ENCODE peak calls at places on chromosomes 2 and 18, in five cellular contexts. One of them, this sample, is unnamed.

GRCh38 chr2:215941726-215942125 is 71.6 kb downstream of the MREG start:
- DNase-seq in H9: no peak
- DNase-seq in neuronal stem cell: no peak
- DNase-seq in mesenchymal stem cell: no peak
- DNase-seq in trophoblast cell: peak; percentile 33
- DNase-seq in this sample: no peak

GRCh38 chr2:169734172-169734847 is 678 bp downstream of the KLHL23 start:
- DNase-seq in H9: no peak
- DNase-seq in neuronal stem cell: peak; percentile 31
- DNase-seq in mesenchymal stem cell: peak; percentile 22
- DNase-seq in trophoblast cell: peak; percentile 53
- DNase-seq in this sample: peak; percentile 76

GRCh38 chr2:27262379-27263286 is at the start of gene SLC30A3:
- DNase-seq in H9: peak; percentile 46
- DNase-seq in neuronal stem cell: peak; percentile 37
- DNase-seq in mesenchymal stem cell: peak; percentile 47
- DNase-seq in trophoblast cell: no peak
- DNase-seq in this sample: peak; percentile 80

GRCh38 chr2:12719400-12720104 is 2.8 kb downstream of the TRIB2 start:
- DNase-seq in H9: no peak
- DNase-seq in neuronal stem cell: no peak
- DNase-seq in mesenchymal stem cell: peak; percentile 52
- DNase-seq in trophoblast cell: peak; percentile 76
- DNase-seq in this sample: no peak

GRCh38 chr2:217527586-217528202 is 475.1 kb downstream of the TNS1 start:
- DNase-seq in H9: no peak
- DNase-seq in neuronal stem cell: no peak
- DNase-seq in mesenchymal stem cell: no peak
- DNase-seq in trophoblast cell: no peak
- DNase-seq in this sample: no peak

GRCh38 chr2:230520875-230521155 is 104.8 kb downstream of the SP100 start:
- DNase-seq in H9: no peak
- DNase-seq in neuronal stem cell: no peak
- DNase-seq in mesenchymal stem cell: no peak
- DNase-seq in trophoblast cell: no peak
- DNase-seq in this sample: no peak

GRCh38 chr2:112891333-112891950 is 19.5 kb upstream of the IL37 start:
- DNase-seq in H9: no peak
- DNase-seq in neuronal stem cell: no peak
- DNase-seq in mesenchymal stem cell: no peak
- DNase-seq in trophoblast cell: peak; percentile 93
- DNase-seq in this sample: no peak

GRCh38 chr2:17628349-17629261 is 88.1 kb downstream of the VSNL1 start:
- DNase-seq in H9: no peak
- DNase-seq in neuronal stem cell: no peak
- DNase-seq in mesenchymal stem cell: no peak
- DNase-seq in trophoblast cell: no peak
- DNase-seq in this sample: no peak

GRCh38 chr2:168798076-168798887 is 4.2 kb upstream of the NOSTRIN start:
- DNase-seq in H9: peak; percentile 50
- DNase-seq in neuronal stem cell: no peak
- DNase-seq in mesenchymal stem cell: peak; percentile 32
- DNase-seq in trophoblast cell: no peak
- DNase-seq in this sample: no peak

GRCh38 chr18:3441290-3441689 is 8.7 kb upstream of the TGIF1 start:
- DNase-seq in H9: peak; percentile 51
- DNase-seq in neuronal stem cell: no peak
- DNase-seq in mesenchymal stem cell: peak; percentile 47
- DNase-seq in trophoblast cell: no peak
- DNase-seq in this sample: no peak

GRCh38 chr2:30233142-30233961 is 2.0 kb downstream of the LBH start:
- DNase-seq in H9: no peak
- DNase-seq in neuronal stem cell: no peak
- DNase-seq in mesenchymal stem cell: no peak
- DNase-seq in trophoblast cell: peak; percentile 11
- DNase-seq in this sample: no peak

GRCh38 chr2:30232027-30232800 is 880 bp downstream of the LBH start:
- DNase-seq in H9: peak; percentile 85
- DNase-seq in neuronal stem cell: peak; percentile 44
- DNase-seq in mesenchymal stem cell: peak; percentile 73
- DNase-seq in trophoblast cell: peak; percentile 36
- DNase-seq in this sample: peak; percentile 82

GRCh38 chr2:30231726-30232026 is 342 bp downstream of the LBH start:
- DNase-seq in H9: no peak
- DNase-seq in neuronal stem cell: no peak
- DNase-seq in mesenchymal stem cell: no peak
- DNase-seq in trophoblast cell: peak; percentile 76
- DNase-seq in this sample: peak; percentile 75

GRCh38 chr2:30234180-30234971 is 3.0 kb downstream of the LBH start:
- DNase-seq in H9: no peak
- DNase-seq in neuronal stem cell: no peak
- DNase-seq in mesenchymal stem cell: peak; percentile 76
- DNase-seq in trophoblast cell: peak; percentile 62
- DNase-seq in this sample: no peak

DNA sequence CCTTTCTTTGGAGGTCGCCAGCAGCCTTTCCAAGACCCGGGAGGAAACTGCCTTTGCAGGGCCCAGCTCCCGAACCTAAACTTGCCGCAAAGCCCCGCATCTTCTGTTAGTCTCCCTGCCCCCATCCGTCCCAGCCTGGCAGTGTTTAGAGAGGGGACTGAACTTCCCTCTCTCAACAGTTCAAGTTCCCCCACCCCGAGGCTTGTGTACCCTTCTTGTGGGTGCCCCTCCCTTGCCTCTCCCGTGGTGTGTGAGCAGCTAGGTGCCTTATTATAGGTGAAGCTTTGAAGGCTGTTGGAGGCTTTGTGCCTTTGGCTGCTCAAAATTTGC is 1.4 kb downstream of the LBH start:
- DNase-seq in H9: no peak
- DNase-seq in neuronal stem cell: no peak
- DNase-seq in mesenchymal stem cell: no peak
- DNase-seq in trophoblast cell: no peak
- DNase-seq in this sample: no peak
- H3K14ac ChIP-seq in H9: peak overlapping the region; percentile 81
- H3K14ac ChIP-seq in neuronal stem cell: no peak overlapping the region
- H3K14ac ChIP-seq in mesenchymal stem cell: no peak overlapping the region
- H3K14ac ChIP-seq in trophoblast cell: peak overlapping the region; percentile 83
- H3K14ac ChIP-seq in this sample: no peak overlapping the region

DNA sequence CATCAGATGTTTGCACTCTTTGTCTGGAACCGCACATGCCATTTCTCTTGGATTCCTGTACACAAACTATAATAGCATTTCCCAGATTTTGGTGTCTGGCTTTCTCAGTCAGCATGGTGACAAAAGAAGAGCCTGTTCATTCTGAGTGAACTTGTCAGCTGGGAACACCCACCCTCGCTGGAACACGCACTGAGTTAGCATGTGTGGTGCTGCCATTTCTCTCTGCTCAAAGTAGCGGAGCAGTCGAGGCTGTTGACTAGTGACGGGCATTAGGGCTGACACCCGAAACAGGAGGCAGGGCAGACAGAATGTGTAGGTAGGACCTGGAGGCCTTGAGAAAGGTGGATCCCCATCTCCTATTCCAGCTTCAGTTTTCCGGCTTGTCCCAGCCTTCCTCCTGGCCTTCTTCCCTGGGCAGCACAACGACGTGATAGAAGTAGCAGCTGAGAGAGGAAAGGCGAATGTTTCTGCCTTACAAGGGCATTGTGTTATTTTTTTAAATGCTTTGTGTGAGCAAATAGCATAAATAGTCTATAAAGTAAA is 272.4 kb downstream of the NEDD4L start:
- DNase-seq in H9: no peak
- DNase-seq in neuronal stem cell: no peak
- DNase-seq in mesenchymal stem cell: no peak
- DNase-seq in trophoblast cell: no peak
- DNase-seq in this sample: no peak
- H2BK12ac ChIP-seq in H9: no peak overlapping the region
- H2BK12ac ChIP-seq in neuronal stem cell: no peak overlapping the region
- H2BK12ac ChIP-seq in mesenchymal stem cell: no peak overlapping the region
- H2BK12ac ChIP-seq in trophoblast cell: peak overlapping the region; percentile 4
- H2BK12ac ChIP-seq in this sample: no peak overlapping the region

DNA sequence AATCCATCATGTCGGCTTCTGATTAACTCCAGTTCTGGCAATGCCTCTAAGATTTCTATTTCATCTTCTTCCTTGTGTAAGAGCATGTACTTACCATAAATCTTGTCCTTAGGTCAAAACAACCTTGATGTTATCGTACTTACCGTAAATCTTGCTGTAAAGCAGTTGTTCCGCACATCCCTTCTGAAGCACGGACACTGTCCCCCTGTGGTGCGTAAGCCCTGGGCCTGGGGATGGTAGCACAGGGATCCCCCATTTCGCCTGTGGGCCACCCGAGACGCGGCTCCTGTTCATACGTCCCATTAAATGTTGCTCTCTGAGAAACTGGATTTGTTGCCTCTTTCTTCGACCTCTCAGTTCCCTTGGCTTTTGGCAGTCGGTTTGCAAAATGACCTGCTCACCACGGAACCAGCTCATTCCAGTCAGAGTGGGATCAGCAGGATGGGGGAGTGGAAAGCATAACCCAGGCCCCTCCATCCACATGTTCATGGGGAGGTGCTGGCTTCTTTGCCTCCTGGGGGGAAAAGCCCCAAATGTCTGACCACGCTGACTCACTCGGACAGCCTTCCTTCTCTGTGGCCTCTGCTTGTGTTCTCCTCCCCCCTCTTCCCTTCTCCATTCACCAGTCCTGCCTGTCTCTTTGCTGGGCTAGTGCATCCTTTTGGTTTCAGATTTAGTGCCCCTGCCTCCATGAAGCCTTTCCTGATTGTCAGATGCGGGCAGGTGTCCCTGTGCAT is 49.9 kb downstream of the RAB31 start:
- DNase-seq in H9: no peak
- DNase-seq in neuronal stem cell: no peak
- DNase-seq in mesenchymal stem cell: peak; percentile 74
- DNase-seq in trophoblast cell: no peak
- DNase-seq in this sample: no peak
- H3K14ac ChIP-seq in H9: no peak overlapping the region
- H3K14ac ChIP-seq in neuronal stem cell: no peak overlapping the region
- H3K14ac ChIP-seq in mesenchymal stem cell: peak overlapping the region; percentile 53
- H3K14ac ChIP-seq in trophoblast cell: no peak overlapping the region
- H3K14ac ChIP-seq in this sample: no peak overlapping the region

GRCh38 chr18:49638891-49639557 is 77.2 kb downstream of the LIPG start:
- DNase-seq in H9: no peak
- DNase-seq in neuronal stem cell: no peak
- DNase-seq in mesenchymal stem cell: no peak
- DNase-seq in trophoblast cell: no peak
- DNase-seq in this sample: no peak
- H2BK12ac ChIP-seq in H9: no peak overlapping the region
- H2BK12ac ChIP-seq in neuronal stem cell: no peak overlapping the region
- H2BK12ac ChIP-seq in mesenchymal stem cell: no peak overlapping the region
- H2BK12ac ChIP-seq in trophoblast cell: no peak overlapping the region
- H2BK12ac ChIP-seq in this sample: no peak overlapping the region

GRCh38 chr2:40120957-40121356 is 330.9 kb downstream of the SLC8A1 start:
- DNase-seq in H9: no peak
- DNase-seq in neuronal stem cell: no peak
- DNase-seq in mesenchymal stem cell: no peak
- DNase-seq in trophoblast cell: no peak
- DNase-seq in this sample: no peak

GRCh38 chr2:40123746-40124145 is 328.1 kb downstream of the SLC8A1 start:
- DNase-seq in H9: no peak
- DNase-seq in neuronal stem cell: no peak
- DNase-seq in mesenchymal stem cell: no peak
- DNase-seq in trophoblast cell: no peak
- DNase-seq in this sample: no peak

GRCh38 chr2:40118622-40119021 is 333.3 kb downstream of the SLC8A1 start:
- DNase-seq in H9: no peak
- DNase-seq in neuronal stem cell: no peak
- DNase-seq in mesenchymal stem cell: no peak
- DNase-seq in trophoblast cell: no peak
- DNase-seq in this sample: no peak

GRCh38 chr2:40123321-40123720 is 328.6 kb downstream of the SLC8A1 start:
- DNase-seq in H9: no peak
- DNase-seq in neuronal stem cell: no peak
- DNase-seq in mesenchymal stem cell: no peak
- DNase-seq in trophoblast cell: no peak
- DNase-seq in this sample: no peak

GRCh38 chr2:40120021-40120420 is 331.9 kb downstream of the SLC8A1 start:
- DNase-seq in H9: no peak
- DNase-seq in neuronal stem cell: no peak
- DNase-seq in mesenchymal stem cell: no peak
- DNase-seq in trophoblast cell: no peak
- DNase-seq in this sample: no peak
- H3K14ac ChIP-seq in H9: no peak overlapping the region
- H3K14ac ChIP-seq in neuronal stem cell: no peak overlapping the region
- H3K14ac ChIP-seq in mesenchymal stem cell: no peak overlapping the region
- H3K14ac ChIP-seq in trophoblast cell: no peak overlapping the region
- H3K14ac ChIP-seq in this sample: peak overlapping the region; percentile 69

GRCh38 chr18:39863916-39864315 is 2091.1 kb upstream of the PIK3C3 start:
- DNase-seq in H9: no peak
- DNase-seq in neuronal stem cell: no peak
- DNase-seq in mesenchymal stem cell: no peak
- DNase-seq in trophoblast cell: no peak
- DNase-seq in this sample: no peak
- H2BK12ac ChIP-seq in H9: no peak overlapping the region
- H2BK12ac ChIP-seq in neuronal stem cell: no peak overlapping the region
- H2BK12ac ChIP-seq in mesenchymal stem cell: no peak overlapping the region
- H2BK12ac ChIP-seq in trophoblast cell: no peak overlapping the region
- H2BK12ac ChIP-seq in this sample: no peak overlapping the region

DNA sequence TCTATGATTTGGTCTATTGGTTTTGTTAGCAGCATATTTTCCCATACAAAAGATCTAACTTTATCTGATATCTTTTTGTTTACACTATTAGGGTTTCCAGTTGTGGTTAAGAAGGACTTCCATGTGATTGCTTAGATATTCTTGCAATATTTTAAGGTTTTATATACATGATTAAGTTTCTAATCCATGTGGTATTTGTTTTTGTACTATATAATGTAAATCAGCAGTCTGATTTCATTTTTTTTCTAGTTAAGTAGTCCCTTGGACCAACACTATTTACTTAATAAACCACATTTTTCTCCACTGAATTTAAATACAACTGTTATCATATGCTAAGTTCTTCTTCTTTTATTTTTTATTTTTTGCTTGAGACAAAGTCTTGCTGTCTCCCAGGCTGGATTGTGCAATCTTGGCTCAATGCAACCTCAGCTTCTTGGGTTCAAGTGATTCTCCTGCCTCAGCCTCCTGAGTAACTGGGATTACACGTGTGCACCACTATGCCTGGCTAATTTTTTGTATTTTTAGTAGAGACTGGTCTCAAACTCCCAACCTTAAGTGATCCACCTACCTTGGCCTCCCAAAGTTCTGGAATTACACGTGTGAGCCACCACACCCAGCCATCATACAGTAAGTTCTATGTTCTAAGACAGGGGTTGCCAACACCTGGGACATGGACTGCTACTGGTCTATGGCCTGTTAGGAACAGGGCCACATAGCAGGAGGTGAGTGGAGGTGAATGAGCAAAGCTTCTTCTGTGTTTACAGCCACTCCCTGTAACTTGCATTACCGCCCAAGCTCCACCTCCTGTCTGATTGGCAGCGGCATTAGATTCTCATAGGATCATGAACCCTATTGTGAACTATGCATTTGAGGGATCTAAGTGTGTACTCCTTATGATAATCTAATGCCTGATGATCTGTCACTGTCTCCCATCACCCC is 58.5 kb upstream of the RAB27B start:
- DNase-seq in H9: no peak
- DNase-seq in neuronal stem cell: no peak
- DNase-seq in mesenchymal stem cell: peak; percentile 39
- DNase-seq in trophoblast cell: no peak
- DNase-seq in this sample: no peak
- H3K14ac ChIP-seq in H9: no peak overlapping the region
- H3K14ac ChIP-seq in neuronal stem cell: no peak overlapping the region
- H3K14ac ChIP-seq in mesenchymal stem cell: peak overlapping the region; percentile 13
- H3K14ac ChIP-seq in trophoblast cell: no peak overlapping the region
- H3K14ac ChIP-seq in this sample: no peak overlapping the region

This sample was measured in H1.